ENCODE peak calls at places on chromosomes 13 and 19, in six cellular contexts. L is amygdala; X is lung; C is GM03348; E is CD4-positive, alpha-beta memory T cell; I is choroid plexus epithelial cell. Y is an unnamed sample.
A peak's percentile ranks its signal among the peaks of the same experiment; 100 is the strongest.

GRCh38 chr13:40916207-40916998 is 102.7 kb downstream of the ELF1 start:
- DNase-seq in L (no peak), X (no peak), C (no peak), I (no peak), E (no peak), Y (no peak)

GRCh38 chr13:20525601-20526544 is at the start of gene CRYL1:
- DNase-seq in E (peak; percentile 67), L (peak; percentile 84), C (peak; percentile 96), I (peak; percentile 46), X (peak; percentile 73), Y (peak; percentile 66)

GRCh38 chr13:99587893-99588606 is 86.8 kb downstream of the TM9SF2 start:
- DNase-seq in C (no peak), E (no peak), X (no peak), L (no peak), I (no peak), Y (no peak)

GRCh38 chr19:27966390-27966816 is 1246.5 kb downstream of the UQCRFS1 start:
- DNase-seq in L (no peak), C (peak; percentile 26), X (no peak), I (peak; percentile 52), E (peak; percentile 1), Y (peak; percentile 32)

GRCh38 chr13:105073041-105073440 is 1462.4 kb downstream of the EFNB2 start:
- DNase-seq in X (no peak), I (no peak), E (no peak), C (no peak), L (no peak), Y (no peak)

GRCh38 chr13:40318366-40318765 is 348.1 kb downstream of the FOXO1 start:
- DNase-seq in E (no peak), X (no peak), I (peak; percentile 18), C (no peak), L (peak; percentile 7), Y (peak; percentile 98)

GRCh38 chr13:68927387-68928026 is 1180.1 kb upstream of the ATXN8OS start:
- DNase-seq in X (no peak), C (no peak), E (no peak), L (no peak), I (peak; percentile 11), Y (peak; percentile 66)

GRCh38 chr13:101383595-101383994 is 32.7 kb downstream of the NALCN start:
- DNase-seq in C (no peak), L (no peak), X (no peak), E (no peak), I (no peak), Y (no peak)

GRCh38 chr19:782195-783043 is 14.8 kb upstream of the PTBP1 start:
- DNase-seq in L (no peak), E (no peak), I (peak; percentile 57), X (no peak), C (peak; percentile 88), Y (peak; percentile 66)

GRCh38 chr13:109275848-109276247 is 510.5 kb downstream of the IRS2 start:
- DNase-seq in L (no peak), I (peak; percentile 66), X (no peak), E (no peak), C (no peak), Y (no peak)

GRCh38 chr19:19805480-19805879 is 16.1 kb downstream of the ZNF506 start:
- DNase-seq in L (no peak), C (no peak), X (no peak), I (no peak), E (no peak), Y (no peak)

GRCh38 chr13:99071211-99071610 is 93.3 kb upstream of the DOCK9 start:
- DNase-seq in I (no peak), E (no peak), L (no peak), C (no peak), X (no peak), Y (no peak)

GRCh38 chr13:54366728-54367127 is 1338.1 kb downstream of the OLFM4 start:
- DNase-seq in C (no peak), X (no peak), I (no peak), E (no peak), L (no peak), Y (no peak)

GRCh38 chr13:32381539-32381938 is 46.4 kb downstream of the N4BP2L1 start:
- DNase-seq in I (peak; percentile 72), L (no peak), X (no peak), C (peak; percentile 20), E (peak; percentile 32), Y (peak; percentile 21)

GRCh38 chr19:6967962-6968361 is 53.3 kb downstream of the MBD3L2B start:
- DNase-seq in E (no peak), X (no peak), C (no peak), I (no peak), L (no peak), Y (no peak)

GRCh38 chr19:51546650-51547396 is 15.4 kb upstream of the SIGLEC6 start:
- DNase-seq in C (no peak), X (no peak), L (no peak), I (peak; percentile 25), E (no peak), Y (no peak)

GRCh38 chr13:94710881-94711560 is 1.3 kb downstream of the SOX21 start:
- DNase-seq in E (no peak), L (peak; percentile 60), I (no peak), X (no peak), C (peak; percentile 38), Y (no peak)

GRCh38 chr13:44241638-44242037 is 132.0 kb upstream of the SERP2 start:
- DNase-seq in L (no peak), I (no peak), E (no peak), X (no peak), C (no peak), Y (no peak)

GRCh38 chr19:3916033-3916432 is 16.8 kb upstream of the NMRK2 start:
- DNase-seq in C (no peak), E (no peak), I (no peak), L (no peak), X (no peak), Y (no peak)

GRCh38 chr13:51579676-51580075 is 4.6 kb upstream of the WDFY2 start:
- DNase-seq in C (no peak), L (no peak), X (no peak), I (no peak), E (no peak), Y (no peak)

GRCh38 chr13:106491928-106492327 is 43.5 kb downstream of the EFNB2 start:
- DNase-seq in L (peak; percentile 47), C (no peak), E (no peak), X (no peak), I (no peak), Y (no peak)

GRCh38 chr19:37669336-37669963 is 14.2 kb upstream of the ZFP30 start:
- DNase-seq in C (no peak), E (no peak), I (peak; percentile 5), L (no peak), X (no peak), Y (no peak)

GRCh38 chr13:94362411-94362909 is 117.0 kb downstream of the DCT start:
- DNase-seq in C (peak; percentile 86), E (peak; percentile 67), L (peak; percentile 11), X (peak; percentile 59), I (peak; percentile 96), Y (peak; percentile 59)

GRCh38 chr19:3691726-3692125 is 8.5 kb downstream of the PIP5K1C start:
- DNase-seq in I (no peak), L (no peak), C (no peak), E (no peak), X (no peak), Y (no peak)

GRCh38 chr19:36747750-36748149 is 24.9 kb downstream of the ZNF850 start:
- DNase-seq in I (no peak), X (no peak), C (no peak), E (no peak), L (no peak), Y (no peak)

GRCh38 chr13:91097269-91097668 is 250.2 kb upstream of the MIR17HG start:
- DNase-seq in X (no peak), C (no peak), I (no peak), E (no peak), L (no peak), Y (no peak)

GRCh38 chr19:11984986-11985385 is 20.1 kb downstream of the ZNF763 start:
- DNase-seq in E (no peak), X (no peak), C (no peak), L (no peak), I (no peak), Y (peak; percentile 81)

GRCh38 chr13:62512194-62513141 is 1096.8 kb upstream of the PCDH20 start:
- DNase-seq in I (peak; percentile 65), E (no peak), L (no peak), X (no peak), C (peak; percentile 26), Y (peak; percentile 72)

GRCh38 chr13:41740479-41740878 is 220.4 kb downstream of the VWA8 start:
- DNase-seq in X (no peak), I (peak; percentile 10), C (no peak), E (no peak), L (no peak), Y (no peak)

GRCh38 chr13:29758591-29759114 is 91.8 kb downstream of the UBL3 start:
- DNase-seq in L (no peak), E (peak; percentile 51), I (peak; percentile 13), X (no peak), C (no peak), Y (no peak)

Y was measured in SJCRH30.